ENCODE peak calls at places on chromosomes 2 and 18, in seven cellular contexts. N is IMR-90, U is HepG2, R is H1, Q is SK-N-SH, D is K562, I is HCT116. F is an unnamed sample.

GRCh38 chr2:222169346-222169745 is 129.5 kb downstream of the PAX3 start:
- DNase-seq in N (no peak), U (no peak), R (no peak), Q (no peak), D (no peak), I (no peak), F (no peak)

GRCh38 chr2:25340340-25340886 is 1.3 kb downstream of the DNMT3A start:
- DNase-seq in N (no peak), U (no peak), R (no peak), Q (peak; percentile 91), D (peak; percentile 65), I (no peak), F (no peak)

GRCh38 chr2:240293126-240293864 is 142.2 kb upstream of the GPC1 start:
- DNase-seq in N (no peak), U (no peak), R (no peak), Q (peak; percentile 21), D (no peak), I (no peak), F (no peak)

GRCh38 chr2:10493075-10493635 is 45.0 kb upstream of the ODC1 start:
- DNase-seq in N (no peak), U (no peak), R (no peak), Q (no peak), D (no peak), I (no peak), F (no peak)

GRCh38 chr2:150832686-150833085 is 345.2 kb upstream of the RND3 start:
- DNase-seq in N (peak; percentile 19), U (no peak), R (no peak), Q (no peak), D (no peak), I (no peak), F (no peak)

GRCh38 chr2:109421606-109422005 is 192.2 kb downstream of the SEPTIN10 start:
- DNase-seq in N (no peak), U (no peak), R (no peak), Q (no peak), D (no peak), I (no peak), F (no peak)

GRCh38 chr2:231463698-231464575 is at the start of gene NCL:
- DNase-seq in N (peak; percentile 98), U (peak; percentile 96), R (no peak), Q (peak; percentile 88), D (peak; percentile 70), I (peak; percentile 54), F (peak; percentile 91)

GRCh38 chr2:232501331-232501771 is 13.7 kb upstream of the ECEL1 start:
- DNase-seq in N (no peak), U (no peak), R (no peak), Q (no peak), D (no peak), I (no peak), F (no peak)

GRCh38 chr18:63253428-63254372 is 65.9 kb downstream of the BCL2 start:
- DNase-seq in N (peak; percentile 44), U (no peak), R (no peak), Q (no peak), D (no peak), I (no peak), F (no peak)

GRCh38 chr2:143110759-143111428 is 18.3 kb upstream of the ARHGAP15 start:
- DNase-seq in N (peak; percentile 50), U (peak; percentile 68), R (peak; percentile 34), Q (peak; percentile 38), D (peak; percentile 43), I (peak; percentile 51), F (peak; percentile 62)

GRCh38 chr2:65079017-65079416 is 22.8 kb downstream of the CEP68 start:
- DNase-seq in N (no peak), U (no peak), R (no peak), Q (no peak), D (no peak), I (no peak), F (no peak)
- H3K36me3 ChIP-seq in N (peaks cover 46% of the 10 kb centered on the region), U (peaks cover 23% of the 10 kb centered on the region), R (peaks cover 22% of the 10 kb centered on the region), Q (peaks cover 72% of the 10 kb centered on the region), D (peaks cover 66% of the 10 kb centered on the region), I (peaks cover 20% of the 10 kb centered on the region), F (peaks cover 14% of the 10 kb centered on the region)

GRCh38 chr18:42644729-42645131 is 470.8 kb downstream of the RIT2 start:
- DNase-seq in N (no peak), U (no peak), R (no peak), Q (peak; percentile 4), D (no peak), I (no peak), F (no peak)
- TF ChIP-seq RAD21 in N (no peak), U (no peak), R (no peak), Q (no peak), D (no peak), I (no peak), F (no peak)

GRCh38 chr2:128169933-128170709 is 79.1 kb downstream of the UGGT1 start:
- DNase-seq in N (no peak), U (peak; percentile 100), R (no peak), Q (no peak), D (no peak), I (no peak), F (no peak)
- H3K36me3 ChIP-seq in N (peaks cover 26% of the 10 kb centered on the region), U (peaks cover 13% of the 10 kb centered on the region), R (peaks cover 28% of the 10 kb centered on the region), Q (peaks cover 77% of the 10 kb centered on the region), D (peaks cover 94% of the 10 kb centered on the region), I (peaks cover 16% of the 10 kb centered on the region), F (peaks cover 39% of the 10 kb centered on the region)

DNA sequence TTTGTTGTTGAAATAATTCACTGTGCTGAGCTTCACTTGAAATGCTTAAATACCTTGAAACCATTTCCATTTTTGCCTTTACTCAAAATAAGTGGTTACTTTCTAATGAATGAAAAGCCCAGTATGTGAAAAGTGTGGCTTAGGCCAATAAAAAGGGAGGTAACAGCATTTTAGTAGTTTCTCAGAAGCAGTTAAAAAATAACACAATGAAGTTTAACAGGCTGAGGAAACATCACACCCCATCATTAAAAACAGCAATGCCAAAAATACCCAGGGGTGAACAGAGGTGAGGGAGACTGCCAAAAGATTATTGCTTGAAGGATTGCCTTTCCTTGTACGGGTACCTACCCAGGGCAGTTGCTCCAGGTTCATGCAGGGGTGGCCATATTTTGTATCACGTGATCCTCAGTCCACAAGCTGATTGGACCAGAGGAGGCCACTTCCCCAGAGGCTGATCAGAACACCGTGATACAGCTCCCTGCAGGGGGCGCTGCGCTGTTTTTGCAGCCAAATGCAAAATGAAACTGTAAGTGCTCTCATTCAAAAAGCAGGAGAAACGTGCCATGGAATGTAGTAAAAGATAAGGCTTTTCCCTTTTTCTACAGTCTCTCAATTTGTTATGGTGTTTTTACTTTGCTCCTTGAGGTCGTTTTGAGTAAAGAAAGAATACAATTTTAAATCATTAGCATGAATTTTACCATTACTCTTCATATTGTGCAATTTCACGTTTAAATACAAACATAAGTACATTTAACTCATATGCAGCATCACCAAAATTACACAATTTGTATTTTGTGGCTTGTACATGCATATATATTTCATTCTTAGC is 70.2 kb upstream of the SH3BP4 start:
- DNase-seq in N (peak; percentile 97), U (peak; percentile 98), R (peak; percentile 64), Q (peak; percentile 78), D (peak; percentile 97), I (peak; percentile 94), F (no peak)
- TF ChIP-seq RAD21 in N (peak; percentile 64), U (peak; percentile 92), R (peak; percentile 58), Q (peak; percentile 52), D (no peak), I (peak; percentile 84), F (no peak)

DNA sequence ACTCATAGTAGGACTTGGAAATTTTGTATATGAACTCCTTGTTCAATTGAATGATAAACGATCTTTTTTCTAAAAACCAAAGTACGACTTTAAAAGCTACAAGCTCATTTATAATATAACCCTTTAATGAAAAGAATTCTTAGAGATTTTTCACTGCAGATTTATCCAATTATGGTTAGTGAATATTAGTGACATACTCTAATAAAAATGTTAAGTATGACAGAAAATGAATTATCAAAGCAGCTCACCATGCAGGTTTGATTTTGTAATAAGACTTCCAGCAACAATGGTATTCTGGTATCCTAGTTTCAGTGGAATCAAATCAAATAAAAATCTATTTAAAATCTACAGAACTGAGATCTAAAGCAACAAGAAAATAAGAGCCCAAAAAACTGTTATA is 38.5 kb downstream of the PRPF40A start:
- DNase-seq in N (no peak), U (no peak), R (no peak), Q (no peak), D (no peak), I (no peak), F (no peak)
- H3K36me3 ChIP-seq in N (peaks cover 13% of the 10 kb centered on the region), U (peaks cover 18% of the 10 kb centered on the region), R (peaks cover 22% of the 10 kb centered on the region), Q (peaks cover 75% of the 10 kb centered on the region), D (peaks cover 97% of the 10 kb centered on the region), I (peaks cover 40% of the 10 kb centered on the region), F (peaks cover 8% of the 10 kb centered on the region)

GRCh38 chr2:8753609-8754008 is 71.8 kb downstream of the ID2 start:
- DNase-seq in N (no peak), U (no peak), R (no peak), Q (no peak), D (no peak), I (no peak), F (peak; percentile 19)
- TF ChIP-seq RAD21 in N (no peak), U (no peak), R (no peak), Q (no peak), D (no peak), I (no peak), F (no peak)

GRCh38 chr2:174465327-174465726 is 21.5 kb downstream of the GPR155 start:
- DNase-seq in N (no peak), U (peak; percentile 32), R (no peak), Q (no peak), D (no peak), I (no peak), F (no peak)

DNA sequence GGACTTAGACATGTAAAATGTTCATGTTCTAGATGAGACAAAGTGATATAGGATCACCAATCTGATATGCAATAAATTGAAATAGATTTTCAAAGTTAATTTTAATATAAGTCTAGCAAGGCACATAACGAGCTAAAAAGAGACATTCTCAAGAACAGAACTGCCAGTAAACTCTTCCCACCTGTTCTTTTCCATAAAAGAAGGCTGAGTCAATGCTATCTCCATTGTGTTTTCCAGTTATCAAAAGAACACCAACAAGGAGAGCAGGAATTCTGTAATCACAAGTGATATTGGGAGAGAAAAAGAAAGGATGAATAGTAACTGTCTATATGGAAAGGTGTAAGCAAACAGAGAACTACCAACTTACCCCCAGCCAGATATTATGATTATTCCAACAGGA is 25.6 kb downstream of the GPR155 start:
- DNase-seq in N (no peak), U (no peak), R (no peak), Q (no peak), D (no peak), I (no peak), F (no peak)
- H3K36me3 ChIP-seq in N (no peaks in the 10 kb centered on the region), U (no peaks in the 10 kb centered on the region), R (no peaks in the 10 kb centered on the region), Q (no peaks in the 10 kb centered on the region), D (no peaks in the 10 kb centered on the region), I (no peaks in the 10 kb centered on the region), F (no peaks in the 10 kb centered on the region)

DNA sequence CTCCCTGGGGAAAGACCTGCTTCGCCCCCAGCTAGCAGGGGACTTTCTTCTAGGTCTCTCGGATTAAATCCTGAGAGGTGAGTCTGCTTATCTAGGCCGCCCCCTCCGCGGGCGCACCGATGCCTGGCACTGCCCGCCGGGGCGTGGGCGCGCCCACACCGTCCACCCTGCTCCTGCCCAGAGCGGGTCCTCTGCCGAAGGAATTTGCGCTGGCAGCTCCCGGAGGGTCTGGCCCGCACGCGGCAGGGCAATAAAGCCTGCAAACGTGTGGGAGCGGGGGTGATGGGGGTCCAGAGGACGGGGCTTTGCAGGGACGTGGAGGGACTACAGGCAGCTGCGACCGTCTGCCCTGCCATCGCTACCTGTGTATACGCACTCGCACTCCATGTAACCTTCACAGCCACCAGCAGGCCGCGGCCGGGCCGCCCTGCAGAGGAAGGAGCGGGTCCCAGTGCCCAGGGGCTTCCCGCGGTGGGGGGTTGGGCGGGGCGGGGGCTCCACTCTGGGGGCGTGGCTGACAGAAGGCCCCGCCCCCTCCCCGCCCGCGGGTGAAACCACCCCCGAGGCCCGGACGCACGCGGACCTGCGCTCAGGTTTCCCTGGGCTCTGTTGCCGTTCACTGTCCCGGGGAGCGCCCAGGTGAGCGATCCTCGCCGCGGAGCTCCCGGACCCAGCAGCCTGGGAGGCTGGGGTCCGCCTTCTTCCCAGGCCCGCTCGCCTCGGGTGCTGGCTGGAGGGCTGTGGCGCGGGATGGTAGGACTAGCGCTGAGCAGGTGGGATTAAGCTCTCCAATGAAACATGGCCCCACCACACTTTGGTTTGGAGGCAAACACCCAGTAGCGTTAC is 174.5 kb upstream of the HS6ST1 start:
- DNase-seq in N (no peak), U (no peak), R (no peak), Q (no peak), D (peak; percentile 46), I (no peak), F (no peak)
- TF ChIP-seq RAD21 in N (no peak), U (no peak), R (no peak), Q (no peak), D (no peak), I (no peak), F (no peak)